ENCODE peak calls at places on chromosomes 12 and 14, in five cellular contexts. C, U, J, I and H are unnamed samples.

GRCh38 chr12:117439531-117440001 is 78.1 kb upstream of the NOS1 start:
- DNase-seq in C (no peak), U (peak), J (peak), I (no peak), H (no peak)

GRCh38 chr12:120259418-120260202 is 5.9 kb downstream of the PXN start:
- DNase-seq in C (no peak), U (no peak), J (no peak), I (no peak), H (no peak)

GRCh38 chr12:117000316-117000715 is 89.6 kb downstream of the FBXW8 start:
- DNase-seq in C (no peak), U (no peak), J (no peak), I (no peak), H (no peak)

GRCh38 chr12:109385339-109386078 is 37.8 kb downstream of the MYO1H start:
- DNase-seq in C (no peak), U (no peak), J (no peak), I (no peak), H (no peak)

GRCh38 chr12:49921936-49922335 is 18.2 kb upstream of the FAIM2 start:
- DNase-seq in C (no peak), U (no peak), J (no peak), I (no peak), H (no peak)

GRCh38 chr12:132341318-132342050 is 12.1 kb upstream of the GALNT9 start:
- DNase-seq in C (no peak), U (no peak), J (no peak), I (no peak), H (no peak)

GRCh38 chr12:85872497-85873091 is 1.5 kb upstream of the NTS start:
- DNase-seq in C (no peak), U (no peak), J (no peak), I (no peak), H (no peak)

GRCh38 chr12:109475993-109476806 is 900 bp downstream of the KCTD10 start:
- DNase-seq in C (no peak), U (no peak), J (no peak), I (no peak), H (no peak)

GRCh38 chr12:49622501-49623141 is 740 bp upstream of the PRPF40B start:
- DNase-seq in C (peak), U (peak), J (no peak), I (no peak), H (no peak)

GRCh38 chr12:77122236-77122635 is 56.9 kb upstream of the E2F7 start:
- DNase-seq in C (no peak), U (no peak), J (no peak), I (no peak), H (no peak)

GRCh38 chr14:24255931-24256696 is 6.9 kb downstream of the TGM1 start:
- DNase-seq in C (no peak), U (no peak), J (no peak), I (no peak), H (no peak)

GRCh38 chr14:104117341-104118005 is 20.9 kb upstream of the KIF26A start:
- DNase-seq in C (no peak), U (peak), J (no peak), I (no peak), H (no peak)